ENCODE peak calls at places on chromosomes 12 and 14, in ten cellular contexts. T, N, B, Z, F, P, Y, O, A and G are unnamed samples.

GRCh38 chr12:34405286-34406227 is 383.3 kb downstream of the ALG10 start:
- DNase-seq in Z (no peak), A (peak; percentile 12), P (no peak), N (peak; percentile 3), T (peak; percentile 54), F (peak; percentile 2), O (no peak), Y (no peak), B (no peak), G (no peak)

GRCh38 chr12:27585739-27586265 is 61.8 kb downstream of the PPFIBP1 start:
- DNase-seq in Z (no peak), F (no peak), B (no peak), Y (no peak), N (no peak), A (no peak), P (no peak), O (no peak), T (no peak), G (no peak)

GRCh38 chr12:67988600-67988999 is 647 bp upstream of the IFNG-AS1 start:
- DNase-seq in N (no peak), P (no peak), B (no peak), Z (no peak), O (no peak), T (no peak), A (no peak), Y (no peak), F (no peak), G (no peak)

GRCh38 chr12:12744556-12745305 is 27.6 kb downstream of the CDKN1B start:
- DNase-seq in N (peak; percentile 29), A (no peak), P (no peak), F (no peak), O (no peak), T (no peak), B (no peak), Z (peak; percentile 21), Y (no peak), G (no peak)

GRCh38 chr14:96574633-96575191 is 72.5 kb downstream of the PAPOLA start:
- DNase-seq in F (no peak), T (no peak), N (no peak), O (no peak), Y (peak; percentile 34), B (no peak), Z (peak; percentile 92), P (peak; percentile 62), A (peak; percentile 49), G (no peak)

GRCh38 chr14:24986206-24986893 is 63.6 kb downstream of the STXBP6 start:
- DNase-seq in B (no peak), O (no peak), F (no peak), P (no peak), A (no peak), Y (no peak), Z (no peak), T (no peak), N (no peak), G (no peak)

GRCh38 chr12:21828111-21828775 is 53.7 kb upstream of the KCNJ8 start:
- DNase-seq in N (no peak), Y (no peak), O (no peak), T (no peak), B (no peak), F (no peak), Z (peak; percentile 45), P (peak; percentile 12), A (no peak), G (no peak)

GRCh38 chr14:94213021-94213420 is 38.9 kb downstream of the PPP4R4 start:
- DNase-seq in Y (peak; percentile 4), P (peak; percentile 45), B (no peak), Z (peak; percentile 10), A (no peak), N (no peak), T (no peak), O (no peak), F (no peak), G (no peak)

GRCh38 chr14:70069186-70069585 is 119.6 kb downstream of the SLC8A3 start:
- DNase-seq in A (no peak), F (no peak), T (no peak), B (no peak), Y (no peak), O (peak; percentile 54), P (no peak), Z (no peak), N (no peak), G (no peak)

GRCh38 chr12:89648211-89648930 is 60.3 kb downstream of the ATP2B1 start:
- DNase-seq in F (no peak), Z (peak; percentile 57), O (peak; percentile 34), B (no peak), T (no peak), N (no peak), P (peak; percentile 11), Y (no peak), A (no peak), G (no peak)

GRCh38 chr14:100708349-100709217 is 18.1 kb upstream of the DLK1 start:
- DNase-seq in B (no peak), F (peak; percentile 88), T (peak; percentile 85), P (no peak), Z (peak; percentile 42), O (peak; percentile 66), N (peak; percentile 56), A (peak; percentile 98), Y (no peak), G (no peak)

DNA sequence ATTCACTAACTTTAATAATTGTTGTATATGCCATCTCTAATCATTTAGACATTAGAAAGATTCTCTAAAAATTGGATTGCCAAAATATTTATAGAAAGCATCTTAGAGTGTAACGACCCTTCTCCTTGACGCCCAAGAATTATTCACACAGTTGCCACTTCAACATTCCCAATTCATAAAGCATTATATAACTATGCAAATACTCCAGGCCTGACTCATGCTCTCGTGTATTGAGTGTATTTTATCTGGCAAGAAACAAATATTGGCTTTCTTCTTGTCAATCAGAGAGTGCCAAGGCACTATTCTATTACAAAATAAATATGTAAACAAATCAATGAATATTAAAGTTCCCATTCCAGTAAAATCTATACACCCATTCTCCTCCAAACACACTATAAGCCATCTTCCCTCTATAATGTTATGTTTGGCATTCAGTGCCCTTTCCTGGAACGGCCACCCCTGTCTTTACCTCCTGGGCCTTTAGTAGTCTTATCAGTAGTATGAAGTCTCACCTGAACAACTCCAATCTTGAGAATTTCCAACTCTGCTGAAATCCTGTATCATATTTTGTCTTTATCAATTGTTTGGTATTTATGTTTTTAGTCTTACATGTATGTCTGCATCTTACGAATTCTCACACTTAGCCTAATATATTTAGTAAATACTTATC is 182.6 kb downstream of the PIK3C2G start:
- DNase-seq in A (no peak), B (no peak), P (no peak), O (no peak), F (no peak), Y (peak; percentile 9), Z (peak; percentile 47), T (no peak), N (no peak), G (no peak)
- H3K4me3 ChIP-seq in A (no peak overlapping the region), B (no peak overlapping the region), P (no peak overlapping the region), O (no peak overlapping the region), F (no peak overlapping the region), Y (no peak overlapping the region), Z (no peak overlapping the region), T (no peak overlapping the region), N (no peak overlapping the region), G (no peak overlapping the region)

GRCh38 chr12:50186667-50187066 is 19.5 kb upstream of the CERS5 start:
- DNase-seq in B (no peak), P (no peak), Z (peak; percentile 68), O (no peak), F (no peak), N (no peak), Y (no peak), T (no peak), A (no peak), G (no peak)
- H3K4me3 ChIP-seq in B (no peak overlapping the region), P (no peak overlapping the region), Z (no peak overlapping the region), O (no peak overlapping the region), F (no peak overlapping the region), N (no peak overlapping the region), Y (no peak overlapping the region), T (no peak overlapping the region), A (no peak overlapping the region), G (no peak overlapping the region)

DNA sequence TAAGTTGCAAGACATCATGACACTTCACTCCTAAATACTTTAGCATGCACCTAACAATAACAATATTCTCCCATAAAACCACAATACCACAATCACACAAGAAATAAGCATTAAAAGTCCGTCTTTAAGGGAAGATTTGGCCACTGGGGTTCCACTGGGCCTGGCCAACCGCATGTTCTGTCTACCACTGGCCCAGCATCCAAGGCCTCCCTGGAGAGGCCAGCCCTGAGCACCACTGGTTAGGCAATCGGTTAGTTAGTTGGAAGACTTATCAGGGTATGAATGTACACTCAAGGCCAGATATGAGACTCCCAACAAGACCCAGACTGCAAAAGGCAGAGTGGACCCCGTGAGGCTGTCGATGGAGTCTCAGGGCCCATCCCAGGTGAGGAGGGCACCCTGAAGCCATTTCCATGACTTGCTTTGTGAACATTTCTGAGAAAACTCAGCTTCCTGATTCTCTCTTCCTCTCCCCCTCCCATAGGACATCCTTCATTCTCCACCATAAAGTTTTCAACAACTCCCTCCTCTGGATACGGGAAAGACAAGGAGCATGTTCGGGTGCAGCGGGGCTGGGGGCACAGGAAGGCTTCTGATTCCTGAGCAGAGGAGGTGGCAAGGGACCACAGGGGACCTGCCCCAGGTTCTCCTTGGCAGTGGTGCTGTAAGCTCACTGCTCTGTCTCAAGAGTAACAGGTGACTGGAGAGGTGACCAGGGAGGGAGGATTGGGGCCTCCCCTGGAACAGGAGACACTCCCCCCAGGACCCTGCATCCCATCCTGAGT is 5.9 kb downstream of the PXN start:
- DNase-seq in A (no peak), Y (no peak), Z (peak; percentile 88), O (no peak), P (no peak), N (no peak), F (no peak), T (no peak), B (no peak), G (no peak)
- H3K4me3 ChIP-seq in A (no peak overlapping the region), Y (no peak overlapping the region), Z (peak overlapping the region; percentile 31), O (no peak overlapping the region), P (no peak overlapping the region), N (no peak overlapping the region), F (no peak overlapping the region), T (no peak overlapping the region), B (no peak overlapping the region), G (no peak overlapping the region)

GRCh38 chr12:76192416-76192815 is 107.9 kb upstream of the NAP1L1 start:
- DNase-seq in B (no peak), T (no peak), P (no peak), F (no peak), A (no peak), N (no peak), Y (no peak), Z (no peak), O (no peak), G (no peak)

GRCh38 chr12:76193961-76194360 is 109.5 kb upstream of the NAP1L1 start:
- DNase-seq in O (no peak), F (no peak), T (no peak), P (no peak), A (no peak), N (no peak), B (no peak), Y (no peak), Z (no peak), G (no peak)

GRCh38 chr12:76197283-76197682 is 112.8 kb upstream of the NAP1L1 start:
- DNase-seq in O (no peak), B (no peak), P (no peak), Z (no peak), N (no peak), A (no peak), T (no peak), Y (no peak), F (no peak), G (no peak)

GRCh38 chr12:76195920-76196319 is 111.4 kb upstream of the NAP1L1 start:
- DNase-seq in Z (no peak), T (no peak), B (no peak), A (no peak), N (no peak), P (no peak), F (no peak), O (no peak), Y (no peak), G (no peak)

GRCh38 chr12:76194724-76195123 is 110.2 kb upstream of the NAP1L1 start:
- DNase-seq in T (no peak), A (no peak), P (no peak), Z (no peak), F (no peak), B (no peak), O (no peak), Y (no peak), N (no peak), G (no peak)
- H3K4me3 ChIP-seq in T (no peak overlapping the region), A (no peak overlapping the region), P (no peak overlapping the region), Z (no peak overlapping the region), F (no peak overlapping the region), B (no peak overlapping the region), O (no peak overlapping the region), Y (no peak overlapping the region), N (no peak overlapping the region), G (no peak overlapping the region)